ENCODE peak calls at places on chromosomes 11 and 22, in nine cellular contexts. Q is memory B cell, M is sciatic nerve, D is left lung, Z is psoas muscle, H is lower lobe of right lung, T is PC-3, X is natural killer cell, G is T-helper 17 cell. K is an unnamed sample.

GRCh38 chr22:44438056-44438455 is 60.0 kb downstream of the RTL6 start:
- ATAC-seq in Q (no peak), H (no peak), G (no peak), M (no peak), X (no peak), Z (no peak), D (no peak), T (no peak), K (no peak)

GRCh38 chr11:73425118-73425517 is 48.9 kb downstream of the RELT start:
- ATAC-seq in T (no peak), Q (no peak), D (peak), M (peak), H (peak), X (peak), G (no peak), Z (no peak), K (no peak)

GRCh38 chr11:65224939-65225283 is 36.9 kb upstream of the POLA2 start:
- ATAC-seq in H (peak), Q (no peak), D (peak), M (peak), X (no peak), T (peak), G (no peak), Z (peak), K (peak)

GRCh38 chr11:92425127-92425526 is 200.5 kb downstream of the FAT3 start:
- ATAC-seq in G (no peak), M (no peak), D (no peak), Q (no peak), T (no peak), H (no peak), Z (no peak), X (no peak), K (no peak)

GRCh38 chr11:110158317-110159200 is 65.4 kb downstream of the ZC3H12C start:
- ATAC-seq in D (peak), M (no peak), Q (no peak), G (no peak), H (no peak), Z (no peak), T (no peak), X (no peak), K (no peak)

GRCh38 chr11:62193954-62194353 is 3.9 kb downstream of the SCGB1D1 start:
- ATAC-seq in M (no peak), Q (no peak), G (no peak), T (no peak), X (no peak), D (peak), Z (no peak), H (no peak), K (no peak)

GRCh38 chr11:12215192-12215591 is 104.8 kb downstream of the MICAL2 start:
- ATAC-seq in T (no peak), Z (no peak), X (peak), D (peak), G (no peak), Q (no peak), M (no peak), H (peak), K (no peak)

GRCh38 chr11:95338430-95338991 is 107.5 kb upstream of the SESN3 start:
- ATAC-seq in T (no peak), H (peak), M (peak), D (peak), Q (no peak), G (no peak), Z (peak), X (no peak), K (peak)

GRCh38 chr11:106733518-106734162 is 284.6 kb downstream of the GUCY1A2 start:
- ATAC-seq in D (no peak), H (peak), T (no peak), G (no peak), M (peak), Q (no peak), X (no peak), Z (no peak), K (no peak)

GRCh38 chr22:44347549-44347948 is 34.8 kb upstream of the SHISAL1 start:
- ATAC-seq in T (no peak), D (no peak), Q (no peak), Z (no peak), G (no peak), H (no peak), M (no peak), X (no peak), K (no peak)

K was measured in esophagus mucosa.